ENCODE peak calls at places on chromosomes 6 and 20, in five cellular contexts. One of them, this sample, is unnamed.

GRCh38 chr6:158266131-158266530 is 46.1 kb upstream of the TULP4 start:
- DNase-seq in H1: peak
- DNase-seq in GM12878: no peak
- DNase-seq in K562: no peak
- DNase-seq in HepG2: no peak
- DNase-seq in this sample: no peak

GRCh38 chr20:59781236-59781635 is 152.2 kb downstream of the SYCP2 start:
- DNase-seq in H1: no peak
- DNase-seq in GM12878: no peak
- DNase-seq in K562: no peak
- DNase-seq in HepG2: no peak
- DNase-seq in this sample: no peak

GRCh38 chr6:157541618-157542404 is 160.8 kb downstream of the ZDHHC14 start:
- DNase-seq in H1: no peak
- DNase-seq in GM12878: no peak
- DNase-seq in K562: no peak
- DNase-seq in HepG2: no peak
- DNase-seq in this sample: no peak

GRCh38 chr6:24936641-24937317 is 1.0 kb upstream of the RIPOR2 start:
- DNase-seq in H1: no peak
- DNase-seq in GM12878: peak
- DNase-seq in K562: no peak
- DNase-seq in HepG2: no peak
- DNase-seq in this sample: no peak

GRCh38 chr6:21955196-21955595 is 341.6 kb downstream of the PRL start:
- DNase-seq in H1: no peak
- DNase-seq in GM12878: no peak
- DNase-seq in K562: no peak
- DNase-seq in HepG2: no peak
- DNase-seq in this sample: no peak

GRCh38 chr20:47576516-47577033 is 74.9 kb downstream of the NCOA3 start:
- DNase-seq in H1: no peak
- DNase-seq in GM12878: peak
- DNase-seq in K562: peak
- DNase-seq in HepG2: peak
- DNase-seq in this sample: peak

GRCh38 chr20:54534101-54534500 is 58.7 kb downstream of the DOK5 start:
- DNase-seq in H1: no peak
- DNase-seq in GM12878: no peak
- DNase-seq in K562: no peak
- DNase-seq in HepG2: no peak
- DNase-seq in this sample: no peak

GRCh38 chr6:152428126-152428525 is 209.0 kb downstream of the SYNE1 start:
- DNase-seq in H1: no peak
- DNase-seq in GM12878: no peak
- DNase-seq in K562: no peak
- DNase-seq in HepG2: no peak
- DNase-seq in this sample: no peak

GRCh38 chr6:139313784-139314545 is 22.2 kb upstream of the TXLNB start:
- DNase-seq in H1: no peak
- DNase-seq in GM12878: no peak
- DNase-seq in K562: no peak
- DNase-seq in HepG2: no peak
- DNase-seq in this sample: no peak

GRCh38 chr6:44983467-44984365 is 344.4 kb upstream of the RUNX2 start:
- DNase-seq in H1: no peak
- DNase-seq in GM12878: no peak
- DNase-seq in K562: no peak
- DNase-seq in HepG2: peak
- DNase-seq in this sample: no peak

GRCh38 chr6:127618729-127619128 is 41.8 kb downstream of the C6orf58 start:
- DNase-seq in H1: no peak
- DNase-seq in GM12878: no peak
- DNase-seq in K562: no peak
- DNase-seq in HepG2: no peak
- DNase-seq in this sample: no peak

DNA sequence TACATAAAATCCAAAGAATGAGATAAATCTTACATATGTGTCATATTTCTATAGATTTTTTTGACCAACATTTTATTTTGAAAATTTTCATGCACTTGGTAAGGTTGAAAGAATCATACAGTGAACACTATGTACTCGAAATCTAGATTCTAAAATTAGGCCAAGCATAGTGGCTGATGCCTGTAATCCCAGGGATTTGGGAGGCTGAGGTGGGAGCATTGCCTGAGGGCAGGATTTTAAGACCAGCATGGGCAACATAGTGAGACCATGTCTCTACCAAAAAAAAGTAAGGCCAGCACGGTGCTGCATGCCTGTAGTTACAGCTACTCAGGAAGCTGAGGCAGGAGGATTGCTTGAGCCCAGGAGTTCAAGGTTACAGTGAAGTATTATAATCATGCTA is 158.6 kb downstream of the LAMA2 start:
- DNase-seq in H1: no peak
- DNase-seq in GM12878: no peak
- DNase-seq in K562: no peak
- DNase-seq in HepG2: no peak
- DNase-seq in this sample: no peak
- TF ChIP-seq HDAC2 in H1: no peak
- TF ChIP-seq HDAC2 in GM12878: no peak
- TF ChIP-seq HDAC2 in K562: no peak
- TF ChIP-seq HDAC2 in HepG2: no peak
- TF ChIP-seq HDAC2 in this sample: no peak

DNA sequence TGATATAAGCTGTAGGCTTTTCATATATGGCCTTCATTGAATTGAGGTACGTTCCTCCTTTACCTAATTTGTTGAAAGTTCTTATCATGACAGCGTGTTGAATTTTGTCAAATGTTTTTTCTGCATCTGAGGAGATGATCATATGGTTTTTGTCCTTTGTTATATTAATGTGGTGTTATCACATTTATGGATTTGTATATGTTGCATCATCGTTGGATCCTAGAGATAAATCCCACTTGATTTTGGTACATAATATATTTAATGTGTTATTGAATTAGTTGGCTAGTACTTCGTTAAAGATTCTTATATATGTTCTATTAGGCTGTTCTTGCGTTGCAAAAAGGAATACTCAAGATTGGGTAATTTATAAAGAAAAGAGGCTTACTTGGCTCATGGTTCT is 8.6 kb upstream of the WFDC9 start:
- DNase-seq in H1: no peak
- DNase-seq in GM12878: no peak
- DNase-seq in K562: no peak
- DNase-seq in HepG2: no peak
- DNase-seq in this sample: no peak
- TF ChIP-seq HDAC2 in H1: no peak
- TF ChIP-seq HDAC2 in GM12878: no peak
- TF ChIP-seq HDAC2 in K562: no peak
- TF ChIP-seq HDAC2 in HepG2: no peak
- TF ChIP-seq HDAC2 in this sample: no peak

GRCh38 chr20:57998276-57998675 is 230.2 kb downstream of the ANKRD60 start:
- DNase-seq in H1: no peak
- DNase-seq in GM12878: no peak
- DNase-seq in K562: no peak
- DNase-seq in HepG2: no peak
- DNase-seq in this sample: no peak

GRCh38 chr20:57998981-57999464 is 229.4 kb downstream of the ANKRD60 start:
- DNase-seq in H1: no peak
- DNase-seq in GM12878: no peak
- DNase-seq in K562: no peak
- DNase-seq in HepG2: no peak
- DNase-seq in this sample: no peak

GRCh38 chr20:57995381-57995977 is 233.0 kb downstream of the ANKRD60 start:
- DNase-seq in H1: no peak
- DNase-seq in GM12878: no peak
- DNase-seq in K562: no peak
- DNase-seq in HepG2: no peak
- DNase-seq in this sample: no peak

GRCh38 chr20:57996465-57996864 is 232.0 kb downstream of the ANKRD60 start:
- DNase-seq in H1: no peak
- DNase-seq in GM12878: no peak
- DNase-seq in K562: no peak
- DNase-seq in HepG2: no peak
- DNase-seq in this sample: no peak

DNA sequence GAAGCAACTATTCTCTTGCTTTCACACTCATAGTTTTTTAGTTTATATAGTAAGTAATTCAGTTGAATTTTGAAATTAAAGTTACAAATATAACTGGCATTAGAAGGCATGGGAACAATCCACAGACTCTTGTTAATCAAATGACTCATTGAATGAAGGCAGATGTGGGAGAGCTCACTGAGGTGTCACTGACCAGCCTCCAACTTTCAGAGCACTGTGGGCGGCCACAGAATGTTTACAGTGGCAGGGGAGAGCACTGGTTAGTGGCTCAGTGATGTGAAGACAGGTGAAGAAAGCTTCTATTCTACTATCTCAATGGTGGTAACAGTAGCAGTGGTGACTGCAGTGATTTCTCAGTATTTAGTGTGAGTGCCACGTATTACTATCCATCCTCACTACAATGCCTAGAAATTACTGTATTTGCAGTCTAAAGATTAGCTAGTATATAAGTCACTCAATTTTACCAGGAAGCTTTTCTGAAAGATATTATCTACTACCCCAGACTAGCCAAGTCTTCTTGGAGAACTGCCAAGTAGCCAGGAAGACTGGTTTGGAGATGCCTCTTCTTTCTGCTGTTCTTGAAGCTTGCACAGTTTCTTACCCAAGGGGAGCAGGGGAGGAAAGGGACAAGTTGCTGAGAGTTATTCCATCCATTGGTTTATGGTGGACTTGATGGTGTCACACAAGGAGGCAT is 231.4 kb downstream of the ANKRD60 start:
- DNase-seq in H1: no peak
- DNase-seq in GM12878: no peak
- DNase-seq in K562: no peak
- DNase-seq in HepG2: no peak
- DNase-seq in this sample: peak
- TF ChIP-seq HDAC2 in H1: no peak
- TF ChIP-seq HDAC2 in GM12878: no peak
- TF ChIP-seq HDAC2 in K562: no peak
- TF ChIP-seq HDAC2 in HepG2: no peak
- TF ChIP-seq HDAC2 in this sample: no peak

GRCh38 chr6:163252132-163252729 is 162.3 kb upstream of the QKI start:
- DNase-seq in H1: no peak
- DNase-seq in GM12878: no peak
- DNase-seq in K562: no peak
- DNase-seq in HepG2: no peak
- DNase-seq in this sample: no peak

GRCh38 chr6:163249651-163250101 is 164.8 kb upstream of the QKI start:
- DNase-seq in H1: no peak
- DNase-seq in GM12878: no peak
- DNase-seq in K562: no peak
- DNase-seq in HepG2: no peak
- DNase-seq in this sample: no peak

GRCh38 chr6:163248051-163248450 is 166.5 kb upstream of the QKI start:
- DNase-seq in H1: no peak
- DNase-seq in GM12878: no peak
- DNase-seq in K562: no peak
- DNase-seq in HepG2: no peak
- DNase-seq in this sample: no peak

GRCh38 chr6:163253556-163254213 is 160.8 kb upstream of the QKI start:
- DNase-seq in H1: no peak
- DNase-seq in GM12878: no peak
- DNase-seq in K562: no peak
- DNase-seq in HepG2: no peak
- DNase-seq in this sample: no peak

GRCh38 chr6:163250122-163250521 is 164.4 kb upstream of the QKI start:
- DNase-seq in H1: no peak
- DNase-seq in GM12878: no peak
- DNase-seq in K562: no peak
- DNase-seq in HepG2: no peak
- DNase-seq in this sample: no peak
- TF ChIP-seq HDAC2 in H1: no peak
- TF ChIP-seq HDAC2 in GM12878: no peak
- TF ChIP-seq HDAC2 in K562: no peak
- TF ChIP-seq HDAC2 in HepG2: no peak
- TF ChIP-seq HDAC2 in this sample: no peak

DNA sequence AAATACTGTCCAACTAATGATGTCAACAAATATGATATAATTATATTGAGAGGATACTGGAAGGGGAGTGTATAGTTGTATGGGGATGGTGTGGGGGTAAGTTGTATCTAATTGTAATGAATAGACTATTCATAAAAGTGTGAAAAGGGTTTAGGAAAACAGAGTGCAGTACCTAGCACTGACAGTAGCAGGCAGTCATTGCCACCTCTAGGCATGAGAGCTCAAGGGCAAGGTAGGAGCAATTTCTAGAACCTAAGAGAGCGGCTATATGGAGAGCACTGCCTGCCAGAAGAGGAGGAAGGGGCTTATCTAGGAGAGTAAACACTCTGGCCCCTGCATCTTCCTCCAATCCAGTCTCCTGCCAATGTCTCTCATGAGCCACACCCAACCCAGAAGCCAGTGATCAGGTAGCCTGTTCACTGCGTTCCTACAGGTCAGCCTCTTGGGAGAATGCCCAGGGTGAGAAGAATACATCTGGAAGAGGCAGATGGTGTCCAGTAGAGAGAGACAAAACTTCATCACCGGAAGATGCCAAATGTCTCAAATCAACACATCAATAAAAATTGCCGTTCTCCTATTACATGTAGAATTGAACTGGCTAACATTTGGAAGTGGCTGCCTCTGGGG is 200.0 kb downstream of the LY86 start:
- DNase-seq in H1: peak
- DNase-seq in GM12878: no peak
- DNase-seq in K562: peak
- DNase-seq in HepG2: no peak
- DNase-seq in this sample: no peak
- TF ChIP-seq HDAC2 in H1: no peak
- TF ChIP-seq HDAC2 in GM12878: no peak
- TF ChIP-seq HDAC2 in K562: no peak
- TF ChIP-seq HDAC2 in HepG2: no peak
- TF ChIP-seq HDAC2 in this sample: no peak

DNA sequence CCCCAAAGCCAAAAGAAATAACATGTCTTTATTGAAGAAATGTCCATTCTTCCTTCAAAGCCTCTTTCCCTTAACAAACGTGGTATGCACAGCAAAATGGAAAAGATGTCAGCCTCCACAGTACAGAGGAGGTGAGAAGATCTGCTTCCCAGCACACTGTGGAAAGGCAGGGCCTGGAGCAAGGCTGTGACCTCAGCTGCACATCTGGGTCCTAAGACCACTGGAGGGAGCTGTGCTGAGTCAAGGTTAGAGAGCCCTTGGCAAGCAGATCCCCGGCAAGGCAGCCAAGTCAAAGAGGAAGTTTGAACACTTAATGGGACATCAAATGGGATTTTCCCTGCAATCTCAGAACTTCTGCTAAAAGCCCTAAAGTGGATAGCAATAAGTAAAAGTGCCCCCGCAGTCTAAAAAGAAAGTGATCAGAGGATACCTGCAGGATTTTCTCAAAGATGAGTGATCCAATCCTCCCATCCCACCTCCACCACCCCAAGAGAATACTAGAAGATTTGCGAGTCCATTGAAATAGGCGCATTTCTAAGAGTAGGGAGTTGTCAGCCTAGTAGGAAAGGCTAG is 39.4 kb downstream of the UNC5CL start:
- DNase-seq in H1: peak
- DNase-seq in GM12878: peak
- DNase-seq in K562: peak
- DNase-seq in HepG2: peak
- DNase-seq in this sample: peak
- TF ChIP-seq HDAC2 in H1: no peak
- TF ChIP-seq HDAC2 in GM12878: no peak
- TF ChIP-seq HDAC2 in K562: no peak
- TF ChIP-seq HDAC2 in HepG2: no peak
- TF ChIP-seq HDAC2 in this sample: no peak

This sample was measured in A549.